ENCODE peak calls at places on chromosomes 6 and 20, in six cellular contexts. M is psoas muscle; H is CD8-positive, alpha-beta T cell; E is upper lobe of right lung; P is pancreas; T is breast epithelium. K is an unnamed sample.
A peak's percentile ranks its signal among the peaks of the same experiment; 100 is the strongest.

GRCh38 chr6:152426276-152426675 is 210.9 kb downstream of the SYNE1 start:
- DNase-seq in P (no peak), E (no peak), T (no peak), M (no peak), H (no peak), K (no peak)

GRCh38 chr6:1575213-1576041 is 34.3 kb upstream of the FOXC1 start:
- DNase-seq in H (no peak), T (peak; percentile 69), M (no peak), E (no peak), P (no peak), K (no peak)

GRCh38 chr6:6686748-6687601 is 98.5 kb downstream of the LY86 start:
- DNase-seq in E (peak; percentile 98), H (peak; percentile 33), M (peak; percentile 85), P (peak; percentile 100), T (peak; percentile 95), K (peak; percentile 98)

GRCh38 chr6:83707829-83708545 is 914 bp downstream of the SNAP91 start:
- DNase-seq in T (no peak), M (no peak), P (no peak), H (no peak), E (peak; percentile 62), K (no peak)

GRCh38 chr6:25169551-25170335 is 109.4 kb upstream of the CARMIL1 start:
- DNase-seq in E (no peak), M (no peak), P (no peak), H (no peak), T (no peak), K (no peak)

GRCh38 chr20:18634501-18634900 is 46.6 kb downstream of the DTD1 start:
- DNase-seq in H (no peak), T (no peak), M (no peak), E (no peak), P (no peak), K (no peak)

GRCh38 chr20:8306916-8307315 is 174.8 kb downstream of the PLCB1 start:
- DNase-seq in E (no peak), H (no peak), M (no peak), T (no peak), P (no peak), K (no peak)

GRCh38 chr6:134636221-134636830 is 313.6 kb downstream of the ALDH8A1 start:
- DNase-seq in E (no peak), H (peak; percentile 5), P (no peak), T (no peak), M (no peak), K (no peak)

GRCh38 chr20:544153-544725 is 649 bp upstream of the CSNK2A1 start:
- DNase-seq in M (no peak), T (no peak), P (no peak), E (no peak), H (no peak), K (no peak)

GRCh38 chr6:127761084-127761483 is 139.8 kb downstream of the THEMIS start:
- DNase-seq in T (no peak), H (no peak), M (no peak), P (no peak), E (no peak), K (no peak)

GRCh38 chr6:77466055-77467028 is 3.1 kb upstream of the HTR1B start:
- DNase-seq in P (peak; percentile 69), H (no peak), E (peak; percentile 68), T (no peak), M (peak; percentile 13), K (no peak)

GRCh38 chr20:51339721-51340450 is 202.6 kb downstream of the NFATC2 start:
- DNase-seq in P (no peak), H (no peak), E (no peak), T (no peak), M (no peak), K (no peak)

GRCh38 chr20:25284131-25284601 is 36.3 kb downstream of the PYGB start:
- DNase-seq in H (no peak), E (peak; percentile 56), T (peak; percentile 15), P (peak; percentile 6), M (no peak), K (peak; percentile 51)

GRCh38 chr20:24382330-24382729 is 87.1 kb upstream of the SYNDIG1 start:
- DNase-seq in E (no peak), P (no peak), H (no peak), M (no peak), T (no peak), K (no peak)

GRCh38 chr6:55101157-55101556 is 73.2 kb upstream of the HCRTR2 start:
- DNase-seq in H (no peak), T (no peak), M (no peak), P (no peak), E (no peak), K (no peak)

GRCh38 chr20:44618318-44618731 is 33.2 kb downstream of the ADA start:
- DNase-seq in T (no peak), M (no peak), P (no peak), E (peak; percentile 66), H (peak; percentile 54), K (peak; percentile 76)

GRCh38 chr20:41425180-41425884 is 58.7 kb upstream of the EMILIN3 start:
- DNase-seq in T (peak; percentile 21), E (no peak), M (no peak), H (no peak), P (no peak), K (peak; percentile 75)

GRCh38 chr6:149988550-149989336 is 25.0 kb downstream of the ULBP1 start:
- DNase-seq in E (no peak), P (peak; percentile 47), H (no peak), M (no peak), T (no peak), K (no peak)

GRCh38 chr6:37860226-37860839 is 40.8 kb downstream of the ZFAND3 start:
- DNase-seq in M (no peak), P (no peak), T (no peak), H (peak; percentile 31), E (no peak), K (no peak)

GRCh38 chr6:157999100-158000051 is 17.7 kb downstream of the SYNJ2 start:
- DNase-seq in H (no peak), E (no peak), M (no peak), P (peak; percentile 90), T (no peak), K (peak; percentile 34)

GRCh38 chr6:170444811-170445211 is 108.3 kb downstream of the PSMB1 start:
- DNase-seq in E (no peak), T (no peak), M (no peak), P (no peak), H (no peak), K (no peak)

GRCh38 chr6:7868926-7869325 is 41.7 kb downstream of the TXNDC5 start:
- DNase-seq in E (no peak), T (no peak), H (no peak), P (no peak), M (no peak), K (no peak)

GRCh38 chr20:18504479-18505060 is 3.2 kb upstream of the SEC23B start:
- DNase-seq in H (no peak), E (peak; percentile 67), P (peak; percentile 42), M (peak; percentile 50), T (peak; percentile 47), K (no peak)

GRCh38 chr6:26017567-26017966 is 55.0 kb downstream of the TRIM38 start:
- DNase-seq in P (no peak), T (peak; percentile 83), E (peak; percentile 81), M (peak; percentile 62), H (peak; percentile 74), K (peak; percentile 75)

GRCh38 chr20:45510242-45510862 is 5.1 kb downstream of the SPINT3 start:
- DNase-seq in P (no peak), T (no peak), M (no peak), H (no peak), E (no peak), K (no peak)

GRCh38 chr6:81950877-81951276 is 198.4 kb upstream of the TENT5A start:
- DNase-seq in P (no peak), T (no peak), H (no peak), E (no peak), M (no peak), K (no peak)

GRCh38 chr6:2765896-2766766 is 938 bp downstream of the WRNIP1 start:
- DNase-seq in E (peak; percentile 83), H (peak; percentile 43), M (peak; percentile 58), P (peak; percentile 57), T (peak; percentile 32), K (no peak)

GRCh38 chr20:63223121-63223825 is 7.3 kb upstream of the YTHDF1 start:
- DNase-seq in E (no peak), H (peak; percentile 54), T (no peak), P (peak; percentile 44), M (no peak), K (no peak)

DNA sequence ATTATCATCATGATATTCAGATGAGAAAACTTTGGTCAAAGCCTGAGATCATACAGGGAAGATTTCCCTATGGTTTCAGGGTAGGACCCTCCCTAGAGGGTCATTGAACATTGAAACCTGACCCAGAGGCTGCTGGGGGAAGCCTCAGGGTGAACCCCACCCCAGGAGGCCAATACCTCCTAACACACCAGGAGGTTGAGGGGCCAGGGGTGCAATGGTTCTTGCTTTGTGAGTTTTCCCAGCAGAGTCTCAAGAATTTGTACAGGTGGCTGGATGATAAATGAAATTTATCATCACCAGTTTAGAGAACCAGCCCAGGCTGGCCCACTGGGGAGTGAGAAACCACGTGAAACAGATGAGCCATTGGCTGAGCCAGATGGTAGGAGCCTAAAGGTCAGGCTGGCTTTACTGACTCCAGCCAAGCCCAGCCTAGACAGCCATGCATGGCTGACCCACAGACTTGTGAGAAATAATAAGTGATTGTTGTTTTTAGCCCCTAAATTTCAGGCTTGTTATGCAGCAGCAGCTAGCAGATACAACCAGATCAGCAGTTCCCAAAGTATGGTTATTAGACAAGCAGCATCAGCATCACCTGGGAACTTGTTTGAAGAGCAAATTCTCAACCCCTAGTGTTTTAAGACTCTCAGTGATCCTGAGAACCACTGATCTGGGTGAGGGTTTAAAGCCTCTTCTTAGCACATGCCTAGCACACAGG is 15.0 kb downstream of the TGM2 start:
- DNase-seq in M (no peak), E (no peak), H (no peak), T (no peak), P (no peak), K (no peak)
- H3K36me3 ChIP-seq in M (peaks cover 2% of the 10 kb centered on the region), E (peaks cover 71% of the 10 kb centered on the region), H (no peaks in the 10 kb centered on the region), T (no peaks in the 10 kb centered on the region), P (no peaks in the 10 kb centered on the region), K (peaks cover 30% of the 10 kb centered on the region)

GRCh38 chr6:13635948-13636658 is 21.0 kb downstream of the NOL7 start:
- DNase-seq in H (no peak), E (no peak), T (no peak), P (no peak), M (no peak), K (no peak)
- H3K4me3 ChIP-seq in H (no peak overlapping the region), E (no peak overlapping the region), T (no peak overlapping the region), P (no peak overlapping the region), M (no peak overlapping the region), K (no peak overlapping the region)

GRCh38 chr6:40512340-40512739 is 74.8 kb downstream of the LRFN2 start:
- DNase-seq in E (no peak), P (no peak), H (no peak), T (no peak), M (no peak), K (no peak)
- TF ChIP-seq CTCF in E (no peak), P (no peak), H (no peak), T (no peak), M (no peak), K (no peak)

GRCh38 chr6:53641348-53641747 is 24.2 kb downstream of the KLHL31 start:
- DNase-seq in P (no peak), H (no peak), E (no peak), T (no peak), M (no peak), K (no peak)

GRCh38 chr6:53643481-53643965 is 22.0 kb downstream of the KLHL31 start:
- DNase-seq in P (no peak), T (no peak), M (no peak), H (no peak), E (no peak), K (no peak)

GRCh38 chr6:53635322-53635721 is 30.2 kb downstream of the KLHL31 start:
- DNase-seq in M (no peak), H (no peak), E (no peak), P (no peak), T (no peak), K (no peak)

GRCh38 chr6:53640361-53640760 is 25.2 kb downstream of the KLHL31 start:
- DNase-seq in E (no peak), T (no peak), P (no peak), M (no peak), H (no peak), K (no peak)

GRCh38 chr6:53639520-53639919 is 26.0 kb downstream of the KLHL31 start:
- DNase-seq in E (no peak), H (no peak), M (no peak), T (no peak), P (no peak), K (no peak)
- H3K36me3 ChIP-seq in E (no peaks in the 10 kb centered on the region), H (no peaks in the 10 kb centered on the region), M (no peaks in the 10 kb centered on the region), T (no peaks in the 10 kb centered on the region), P (no peaks in the 10 kb centered on the region), K (no peaks in the 10 kb centered on the region)